ENCODE peak calls at places on chromosomes 16 and 17, in nine cellular contexts. One of them, this sample, is unnamed.

GRCh38 chr17:41527076-41528023 is 758 bp downstream of the KRT19 start:
- DNase-seq in lower leg skin: no peak
- DNase-seq in osteocyte: no peak
- DNase-seq in memory B cell: no peak
- DNase-seq in ELF-1: no peak
- DNase-seq in activated CD4-positive, alpha-beta T cell treated with anti-CD3 and anti-CD28 coated beads, Interleukin-2, amount 50 U/mL, for 1 hour: no peak
- DNase-seq in substantia nigra: no peak
- DNase-seq in MCF 10A: no peak
- DNase-seq in heart right ventricle: no peak
- DNase-seq in this sample: no peak

GRCh38 chr17:59436900-59437299 is 105.4 kb downstream of the YPEL2 start:
- DNase-seq in heart right ventricle: peak
- DNase-seq in memory B cell: no peak
- DNase-seq in MCF 10A: no peak
- DNase-seq in ELF-1: no peak
- DNase-seq in activated CD4-positive, alpha-beta T cell treated with anti-CD3 and anti-CD28 coated beads, Interleukin-2, amount 50 U/mL, for 1 hour: no peak
- DNase-seq in osteocyte: no peak
- DNase-seq in substantia nigra: peak
- DNase-seq in lower leg skin: no peak
- DNase-seq in this sample: no peak

GRCh38 chr17:56395787-56396186 is 197.7 kb upstream of the NOG start:
- DNase-seq in osteocyte: no peak
- DNase-seq in lower leg skin: no peak
- DNase-seq in activated CD4-positive, alpha-beta T cell treated with anti-CD3 and anti-CD28 coated beads, Interleukin-2, amount 50 U/mL, for 1 hour: no peak
- DNase-seq in substantia nigra: no peak
- DNase-seq in memory B cell: no peak
- DNase-seq in MCF 10A: no peak
- DNase-seq in ELF-1: no peak
- DNase-seq in heart right ventricle: no peak
- DNase-seq in this sample: no peak

GRCh38 chr17:18957831-18958230 is 5.9 kb downstream of the SLC5A10 start:
- DNase-seq in osteocyte: no peak
- DNase-seq in heart right ventricle: no peak
- DNase-seq in MCF 10A: no peak
- DNase-seq in substantia nigra: no peak
- DNase-seq in memory B cell: no peak
- DNase-seq in lower leg skin: no peak
- DNase-seq in activated CD4-positive, alpha-beta T cell treated with anti-CD3 and anti-CD28 coated beads, Interleukin-2, amount 50 U/mL, for 1 hour: no peak
- DNase-seq in ELF-1: no peak
- DNase-seq in this sample: no peak

GRCh38 chr17:15106540-15106939 is 158.6 kb downstream of the PMP22 start:
- DNase-seq in activated CD4-positive, alpha-beta T cell treated with anti-CD3 and anti-CD28 coated beads, Interleukin-2, amount 50 U/mL, for 1 hour: no peak
- DNase-seq in MCF 10A: peak
- DNase-seq in heart right ventricle: no peak
- DNase-seq in memory B cell: no peak
- DNase-seq in ELF-1: peak
- DNase-seq in lower leg skin: no peak
- DNase-seq in substantia nigra: no peak
- DNase-seq in osteocyte: no peak
- DNase-seq in this sample: no peak

GRCh38 chr16:17773698-17774101 is 302.9 kb upstream of the XYLT1 start:
- DNase-seq in lower leg skin: no peak
- DNase-seq in memory B cell: no peak
- DNase-seq in heart right ventricle: no peak
- DNase-seq in MCF 10A: peak
- DNase-seq in osteocyte: no peak
- DNase-seq in ELF-1: no peak
- DNase-seq in substantia nigra: no peak
- DNase-seq in activated CD4-positive, alpha-beta T cell treated with anti-CD3 and anti-CD28 coated beads, Interleukin-2, amount 50 U/mL, for 1 hour: no peak
- DNase-seq in this sample: no peak

GRCh38 chr16:50123417-50123816 is 29.7 kb upstream of the TENT4B start:
- DNase-seq in osteocyte: no peak
- DNase-seq in lower leg skin: no peak
- DNase-seq in heart right ventricle: no peak
- DNase-seq in MCF 10A: no peak
- DNase-seq in memory B cell: no peak
- DNase-seq in ELF-1: no peak
- DNase-seq in activated CD4-positive, alpha-beta T cell treated with anti-CD3 and anti-CD28 coated beads, Interleukin-2, amount 50 U/mL, for 1 hour: no peak
- DNase-seq in substantia nigra: no peak
- DNase-seq in this sample: no peak

GRCh38 chr16:2148714-2149629 is 547 bp downstream of the RAB26 start:
- DNase-seq in substantia nigra: no peak
- DNase-seq in heart right ventricle: no peak
- DNase-seq in MCF 10A: peak
- DNase-seq in ELF-1: peak
- DNase-seq in memory B cell: no peak
- DNase-seq in osteocyte: no peak
- DNase-seq in activated CD4-positive, alpha-beta T cell treated with anti-CD3 and anti-CD28 coated beads, Interleukin-2, amount 50 U/mL, for 1 hour: no peak
- DNase-seq in lower leg skin: no peak
- DNase-seq in this sample: no peak

GRCh38 chr17:63165420-63165819 is 199.4 kb downstream of the TANC2 start:
- DNase-seq in ELF-1: no peak
- DNase-seq in MCF 10A: no peak
- DNase-seq in heart right ventricle: no peak
- DNase-seq in activated CD4-positive, alpha-beta T cell treated with anti-CD3 and anti-CD28 coated beads, Interleukin-2, amount 50 U/mL, for 1 hour: no peak
- DNase-seq in substantia nigra: no peak
- DNase-seq in memory B cell: no peak
- DNase-seq in osteocyte: no peak
- DNase-seq in lower leg skin: no peak
- DNase-seq in this sample: no peak

GRCh38 chr16:14608604-14609003 is 21.5 kb downstream of the PARN start:
- DNase-seq in ELF-1: no peak
- DNase-seq in substantia nigra: no peak
- DNase-seq in activated CD4-positive, alpha-beta T cell treated with anti-CD3 and anti-CD28 coated beads, Interleukin-2, amount 50 U/mL, for 1 hour: no peak
- DNase-seq in lower leg skin: no peak
- DNase-seq in osteocyte: no peak
- DNase-seq in heart right ventricle: no peak
- DNase-seq in MCF 10A: no peak
- DNase-seq in memory B cell: no peak
- DNase-seq in this sample: no peak

GRCh38 chr17:80780381-80781187 is 211.1 kb upstream of the CHMP6 start:
- DNase-seq in memory B cell: no peak
- DNase-seq in substantia nigra: no peak
- DNase-seq in heart right ventricle: no peak
- DNase-seq in ELF-1: no peak
- DNase-seq in activated CD4-positive, alpha-beta T cell treated with anti-CD3 and anti-CD28 coated beads, Interleukin-2, amount 50 U/mL, for 1 hour: no peak
- DNase-seq in lower leg skin: no peak
- DNase-seq in MCF 10A: no peak
- DNase-seq in osteocyte: no peak
- DNase-seq in this sample: peak

GRCh38 chr16:56964243-56965148 is 2.7 kb downstream of the CETP start:
- DNase-seq in ELF-1: peak
- DNase-seq in MCF 10A: peak
- DNase-seq in substantia nigra: peak
- DNase-seq in memory B cell: peak
- DNase-seq in activated CD4-positive, alpha-beta T cell treated with anti-CD3 and anti-CD28 coated beads, Interleukin-2, amount 50 U/mL, for 1 hour: peak
- DNase-seq in lower leg skin: peak
- DNase-seq in osteocyte: no peak
- DNase-seq in heart right ventricle: peak
- DNase-seq in this sample: peak

GRCh38 chr16:21169249-21169981 is 10.9 kb downstream of the LDAF1 start:
- DNase-seq in MCF 10A: peak
- DNase-seq in lower leg skin: no peak
- DNase-seq in memory B cell: no peak
- DNase-seq in substantia nigra: no peak
- DNase-seq in heart right ventricle: no peak
- DNase-seq in ELF-1: no peak
- DNase-seq in osteocyte: no peak
- DNase-seq in activated CD4-positive, alpha-beta T cell treated with anti-CD3 and anti-CD28 coated beads, Interleukin-2, amount 50 U/mL, for 1 hour: no peak
- DNase-seq in this sample: no peak

GRCh38 chr17:40343126-40344119 is 21.1 kb downstream of the GJD3 start:
- DNase-seq in ELF-1: no peak
- DNase-seq in memory B cell: no peak
- DNase-seq in substantia nigra: no peak
- DNase-seq in activated CD4-positive, alpha-beta T cell treated with anti-CD3 and anti-CD28 coated beads, Interleukin-2, amount 50 U/mL, for 1 hour: no peak
- DNase-seq in osteocyte: no peak
- DNase-seq in heart right ventricle: peak
- DNase-seq in MCF 10A: no peak
- DNase-seq in lower leg skin: no peak
- DNase-seq in this sample: no peak

GRCh38 chr17:40316571-40317344 is 7.8 kb downstream of the RARA start:
- DNase-seq in memory B cell: no peak
- DNase-seq in substantia nigra: no peak
- DNase-seq in osteocyte: no peak
- DNase-seq in ELF-1: peak
- DNase-seq in activated CD4-positive, alpha-beta T cell treated with anti-CD3 and anti-CD28 coated beads, Interleukin-2, amount 50 U/mL, for 1 hour: no peak
- DNase-seq in MCF 10A: peak
- DNase-seq in heart right ventricle: peak
- DNase-seq in lower leg skin: no peak
- DNase-seq in this sample: no peak

GRCh38 chr17:6276711-6277110 is 158.2 kb downstream of the AIPL1 start:
- DNase-seq in activated CD4-positive, alpha-beta T cell treated with anti-CD3 and anti-CD28 coated beads, Interleukin-2, amount 50 U/mL, for 1 hour: no peak
- DNase-seq in osteocyte: no peak
- DNase-seq in ELF-1: no peak
- DNase-seq in memory B cell: no peak
- DNase-seq in heart right ventricle: no peak
- DNase-seq in lower leg skin: no peak
- DNase-seq in MCF 10A: no peak
- DNase-seq in substantia nigra: no peak
- DNase-seq in this sample: no peak

GRCh38 chr16:29107299-29107698 is 122.4 kb downstream of the LAT start:
- DNase-seq in MCF 10A: no peak
- DNase-seq in memory B cell: no peak
- DNase-seq in ELF-1: peak
- DNase-seq in lower leg skin: no peak
- DNase-seq in activated CD4-positive, alpha-beta T cell treated with anti-CD3 and anti-CD28 coated beads, Interleukin-2, amount 50 U/mL, for 1 hour: no peak
- DNase-seq in heart right ventricle: no peak
- DNase-seq in substantia nigra: no peak
- DNase-seq in osteocyte: no peak
- DNase-seq in this sample: no peak

GRCh38 chr17:39222866-39223834 is 2.6 kb downstream of the STAC2 start:
- DNase-seq in substantia nigra: no peak
- DNase-seq in activated CD4-positive, alpha-beta T cell treated with anti-CD3 and anti-CD28 coated beads, Interleukin-2, amount 50 U/mL, for 1 hour: no peak
- DNase-seq in heart right ventricle: no peak
- DNase-seq in MCF 10A: peak
- DNase-seq in osteocyte: no peak
- DNase-seq in lower leg skin: no peak
- DNase-seq in memory B cell: no peak
- DNase-seq in ELF-1: no peak
- DNase-seq in this sample: no peak

GRCh38 chr16:30116291-30117207 is 3.2 kb upstream of the GDPD3 start:
- DNase-seq in lower leg skin: no peak
- DNase-seq in heart right ventricle: no peak
- DNase-seq in memory B cell: no peak
- DNase-seq in substantia nigra: no peak
- DNase-seq in osteocyte: no peak
- DNase-seq in MCF 10A: no peak
- DNase-seq in activated CD4-positive, alpha-beta T cell treated with anti-CD3 and anti-CD28 coated beads, Interleukin-2, amount 50 U/mL, for 1 hour: no peak
- DNase-seq in ELF-1: no peak
- DNase-seq in this sample: no peak

GRCh38 chr16:67092227-67092626 is 17.5 kb upstream of the PHAF1 start:
- DNase-seq in osteocyte: no peak
- DNase-seq in lower leg skin: no peak
- DNase-seq in heart right ventricle: no peak
- DNase-seq in substantia nigra: no peak
- DNase-seq in MCF 10A: no peak
- DNase-seq in ELF-1: no peak
- DNase-seq in activated CD4-positive, alpha-beta T cell treated with anti-CD3 and anti-CD28 coated beads, Interleukin-2, amount 50 U/mL, for 1 hour: no peak
- DNase-seq in memory B cell: no peak
- DNase-seq in this sample: no peak

GRCh38 chr17:51045616-51046526 is 74.8 kb downstream of the SPAG9 start:
- DNase-seq in substantia nigra: no peak
- DNase-seq in ELF-1: no peak
- DNase-seq in lower leg skin: no peak
- DNase-seq in activated CD4-positive, alpha-beta T cell treated with anti-CD3 and anti-CD28 coated beads, Interleukin-2, amount 50 U/mL, for 1 hour: no peak
- DNase-seq in MCF 10A: no peak
- DNase-seq in heart right ventricle: no peak
- DNase-seq in osteocyte: no peak
- DNase-seq in memory B cell: no peak
- DNase-seq in this sample: no peak

GRCh38 chr17:16121915-16122314 is 93.4 kb downstream of the NCOR1 start:
- DNase-seq in lower leg skin: no peak
- DNase-seq in memory B cell: no peak
- DNase-seq in activated CD4-positive, alpha-beta T cell treated with anti-CD3 and anti-CD28 coated beads, Interleukin-2, amount 50 U/mL, for 1 hour: no peak
- DNase-seq in osteocyte: no peak
- DNase-seq in substantia nigra: no peak
- DNase-seq in MCF 10A: peak
- DNase-seq in ELF-1: no peak
- DNase-seq in heart right ventricle: no peak
- DNase-seq in this sample: no peak

GRCh38 chr17:70716551-70716950 is 547.2 kb downstream of the KCNJ2 start:
- DNase-seq in heart right ventricle: no peak
- DNase-seq in ELF-1: no peak
- DNase-seq in MCF 10A: no peak
- DNase-seq in osteocyte: no peak
- DNase-seq in activated CD4-positive, alpha-beta T cell treated with anti-CD3 and anti-CD28 coated beads, Interleukin-2, amount 50 U/mL, for 1 hour: no peak
- DNase-seq in memory B cell: no peak
- DNase-seq in lower leg skin: no peak
- DNase-seq in substantia nigra: no peak
- DNase-seq in this sample: no peak

GRCh38 chr16:54094641-54095040 is 191.9 kb downstream of the IRX3 start:
- DNase-seq in ELF-1: no peak
- DNase-seq in osteocyte: no peak
- DNase-seq in substantia nigra: no peak
- DNase-seq in lower leg skin: no peak
- DNase-seq in activated CD4-positive, alpha-beta T cell treated with anti-CD3 and anti-CD28 coated beads, Interleukin-2, amount 50 U/mL, for 1 hour: no peak
- DNase-seq in heart right ventricle: no peak
- DNase-seq in memory B cell: no peak
- DNase-seq in MCF 10A: no peak
- DNase-seq in this sample: no peak

GRCh38 chr17:78132086-78132676 is 1.6 kb downstream of the TMC8 start:
- DNase-seq in MCF 10A: no peak
- DNase-seq in heart right ventricle: peak
- DNase-seq in memory B cell: peak
- DNase-seq in activated CD4-positive, alpha-beta T cell treated with anti-CD3 and anti-CD28 coated beads, Interleukin-2, amount 50 U/mL, for 1 hour: peak
- DNase-seq in ELF-1: peak
- DNase-seq in substantia nigra: no peak
- DNase-seq in osteocyte: no peak
- DNase-seq in lower leg skin: no peak
- DNase-seq in this sample: peak

GRCh38 chr16:87320510-87321227 is 3.5 kb upstream of the C16orf95 start:
- DNase-seq in MCF 10A: no peak
- DNase-seq in memory B cell: no peak
- DNase-seq in osteocyte: no peak
- DNase-seq in ELF-1: no peak
- DNase-seq in activated CD4-positive, alpha-beta T cell treated with anti-CD3 and anti-CD28 coated beads, Interleukin-2, amount 50 U/mL, for 1 hour: no peak
- DNase-seq in substantia nigra: no peak
- DNase-seq in heart right ventricle: no peak
- DNase-seq in lower leg skin: no peak
- DNase-seq in this sample: no peak

GRCh38 chr16:84514874-84515835 is 10.7 kb upstream of the MEAK7 start:
- DNase-seq in ELF-1: peak
- DNase-seq in activated CD4-positive, alpha-beta T cell treated with anti-CD3 and anti-CD28 coated beads, Interleukin-2, amount 50 U/mL, for 1 hour: peak
- DNase-seq in heart right ventricle: no peak
- DNase-seq in osteocyte: no peak
- DNase-seq in lower leg skin: no peak
- DNase-seq in substantia nigra: no peak
- DNase-seq in memory B cell: peak
- DNase-seq in MCF 10A: no peak
- DNase-seq in this sample: peak

GRCh38 chr17:7323731-7324437 is 5.3 kb downstream of the NEURL4 start:
- DNase-seq in memory B cell: peak
- DNase-seq in ELF-1: peak
- DNase-seq in MCF 10A: peak
- DNase-seq in osteocyte: no peak
- DNase-seq in substantia nigra: no peak
- DNase-seq in lower leg skin: peak
- DNase-seq in heart right ventricle: peak
- DNase-seq in activated CD4-positive, alpha-beta T cell treated with anti-CD3 and anti-CD28 coated beads, Interleukin-2, amount 50 U/mL, for 1 hour: peak
- DNase-seq in this sample: peak

GRCh38 chr16:68377667-68378420 is 67.0 kb downstream of the PRMT7 start:
- DNase-seq in ELF-1: peak
- DNase-seq in MCF 10A: no peak
- DNase-seq in memory B cell: no peak
- DNase-seq in substantia nigra: peak
- DNase-seq in lower leg skin: no peak
- DNase-seq in osteocyte: no peak
- DNase-seq in heart right ventricle: no peak
- DNase-seq in activated CD4-positive, alpha-beta T cell treated with anti-CD3 and anti-CD28 coated beads, Interleukin-2, amount 50 U/mL, for 1 hour: no peak
- DNase-seq in this sample: no peak

GRCh38 chr17:3935140-3935542 is 18.9 kb upstream of the P2RX1 start:
- DNase-seq in substantia nigra: peak
- DNase-seq in heart right ventricle: peak
- DNase-seq in ELF-1: peak
- DNase-seq in lower leg skin: peak
- DNase-seq in activated CD4-positive, alpha-beta T cell treated with anti-CD3 and anti-CD28 coated beads, Interleukin-2, amount 50 U/mL, for 1 hour: peak
- DNase-seq in MCF 10A: peak
- DNase-seq in memory B cell: no peak
- DNase-seq in osteocyte: no peak
- DNase-seq in this sample: no peak

GRCh38 chr16:7211781-7212180 is 120.9 kb upstream of the RBFOX1 start:
- DNase-seq in memory B cell: no peak
- DNase-seq in substantia nigra: no peak
- DNase-seq in heart right ventricle: no peak
- DNase-seq in ELF-1: no peak
- DNase-seq in osteocyte: no peak
- DNase-seq in activated CD4-positive, alpha-beta T cell treated with anti-CD3 and anti-CD28 coated beads, Interleukin-2, amount 50 U/mL, for 1 hour: no peak
- DNase-seq in lower leg skin: no peak
- DNase-seq in MCF 10A: no peak
- DNase-seq in this sample: no peak